ENCODE peak calls at places on chromosomes 12 and 14, in five cellular contexts. One of them, this sample, is unnamed.

GRCh38 chr14:64841772-64842490 is 37.8 kb downstream of the SPTB start:
- DNase-seq in A673: no peak
- DNase-seq in WTC11: no peak
- DNase-seq in heart left ventricle: peak
- DNase-seq in progenitor cell of endocrine pancreas: no peak
- DNase-seq in this sample: no peak

GRCh38 chr12:113142173-113142885 is 6.8 kb upstream of the RASAL1 start:
- DNase-seq in heart left ventricle: peak
- DNase-seq in WTC11: no peak
- DNase-seq in A673: no peak
- DNase-seq in progenitor cell of endocrine pancreas: no peak
- DNase-seq in this sample: no peak

GRCh38 chr12:131057211-131057721 is 103.6 kb downstream of the ADGRD1 start:
- DNase-seq in heart left ventricle: no peak
- DNase-seq in progenitor cell of endocrine pancreas: peak
- DNase-seq in A673: no peak
- DNase-seq in WTC11: no peak
- DNase-seq in this sample: no peak

GRCh38 chr14:89973234-89973823 is 17.6 kb downstream of the TDP1 start:
- DNase-seq in A673: peak
- DNase-seq in WTC11: peak
- DNase-seq in progenitor cell of endocrine pancreas: peak
- DNase-seq in heart left ventricle: peak
- DNase-seq in this sample: peak

GRCh38 chr12:94586589-94587259 is 63.6 kb downstream of the TMCC3 start:
- DNase-seq in heart left ventricle: no peak
- DNase-seq in progenitor cell of endocrine pancreas: no peak
- DNase-seq in A673: no peak
- DNase-seq in WTC11: no peak
- DNase-seq in this sample: no peak

GRCh38 chr12:105922670-105923102 is 216.1 kb downstream of the NUAK1 start:
- DNase-seq in heart left ventricle: no peak
- DNase-seq in A673: no peak
- DNase-seq in WTC11: no peak
- DNase-seq in progenitor cell of endocrine pancreas: no peak
- DNase-seq in this sample: no peak

GRCh38 chr12:21483531-21483930 is 17.9 kb downstream of the RECQL start:
- DNase-seq in A673: no peak
- DNase-seq in WTC11: no peak
- DNase-seq in heart left ventricle: no peak
- DNase-seq in progenitor cell of endocrine pancreas: no peak
- DNase-seq in this sample: no peak

GRCh38 chr12:49428652-49429549 is 61.6 kb downstream of the SPATS2 start:
- DNase-seq in heart left ventricle: no peak
- DNase-seq in progenitor cell of endocrine pancreas: no peak
- DNase-seq in WTC11: no peak
- DNase-seq in A673: peak
- DNase-seq in this sample: no peak

GRCh38 chr14:48690349-48690748 is 895.8 kb downstream of the RPS29 start:
- DNase-seq in A673: peak
- DNase-seq in WTC11: no peak
- DNase-seq in heart left ventricle: no peak
- DNase-seq in progenitor cell of endocrine pancreas: no peak
- DNase-seq in this sample: no peak
- TF ChIP-seq CTCF in A673: peak
- TF ChIP-seq CTCF in WTC11: no peak
- TF ChIP-seq CTCF in heart left ventricle: no peak
- TF ChIP-seq CTCF in progenitor cell of endocrine pancreas: peak
- TF ChIP-seq CTCF in this sample: peak

GRCh38 chr12:28963554-28963953 is 185.5 kb upstream of the FAR2 start:
- DNase-seq in WTC11: no peak
- DNase-seq in progenitor cell of endocrine pancreas: no peak
- DNase-seq in A673: peak
- DNase-seq in heart left ventricle: no peak
- DNase-seq in this sample: no peak
- TF ChIP-seq CTCF in WTC11: no peak
- TF ChIP-seq CTCF in progenitor cell of endocrine pancreas: peak
- TF ChIP-seq CTCF in A673: peak
- TF ChIP-seq CTCF in heart left ventricle: peak
- TF ChIP-seq CTCF in this sample: no peak

GRCh38 chr12:111271674-111272418 is 97.0 kb downstream of the PHETA1 start:
- DNase-seq in WTC11: no peak
- DNase-seq in heart left ventricle: no peak
- DNase-seq in progenitor cell of endocrine pancreas: no peak
- DNase-seq in A673: peak
- DNase-seq in this sample: no peak
- TF ChIP-seq CTCF in WTC11: no peak
- TF ChIP-seq CTCF in heart left ventricle: no peak
- TF ChIP-seq CTCF in progenitor cell of endocrine pancreas: peak
- TF ChIP-seq CTCF in A673: peak
- TF ChIP-seq CTCF in this sample: no peak

GRCh38 chr14:68409355-68409754 is 383.5 kb downstream of the ZFP36L1 start:
- DNase-seq in A673: no peak
- DNase-seq in progenitor cell of endocrine pancreas: no peak
- DNase-seq in WTC11: no peak
- DNase-seq in heart left ventricle: no peak
- DNase-seq in this sample: no peak

GRCh38 chr14:68407838-68408237 is 385.0 kb downstream of the ZFP36L1 start:
- DNase-seq in A673: no peak
- DNase-seq in WTC11: no peak
- DNase-seq in heart left ventricle: no peak
- DNase-seq in progenitor cell of endocrine pancreas: no peak
- DNase-seq in this sample: no peak

GRCh38 chr14:68405959-68406358 is 386.9 kb downstream of the ZFP36L1 start:
- DNase-seq in heart left ventricle: no peak
- DNase-seq in progenitor cell of endocrine pancreas: no peak
- DNase-seq in WTC11: no peak
- DNase-seq in A673: no peak
- DNase-seq in this sample: no peak

GRCh38 chr14:68407275-68407674 is 385.6 kb downstream of the ZFP36L1 start:
- DNase-seq in WTC11: no peak
- DNase-seq in A673: no peak
- DNase-seq in heart left ventricle: no peak
- DNase-seq in progenitor cell of endocrine pancreas: no peak
- DNase-seq in this sample: no peak

GRCh38 chr14:68408680-68409079 is 384.2 kb downstream of the ZFP36L1 start:
- DNase-seq in progenitor cell of endocrine pancreas: no peak
- DNase-seq in A673: peak
- DNase-seq in heart left ventricle: no peak
- DNase-seq in WTC11: no peak
- DNase-seq in this sample: no peak
- TF ChIP-seq CTCF in progenitor cell of endocrine pancreas: no peak
- TF ChIP-seq CTCF in A673: peak
- TF ChIP-seq CTCF in heart left ventricle: peak
- TF ChIP-seq CTCF in WTC11: no peak
- TF ChIP-seq CTCF in this sample: no peak

DNA sequence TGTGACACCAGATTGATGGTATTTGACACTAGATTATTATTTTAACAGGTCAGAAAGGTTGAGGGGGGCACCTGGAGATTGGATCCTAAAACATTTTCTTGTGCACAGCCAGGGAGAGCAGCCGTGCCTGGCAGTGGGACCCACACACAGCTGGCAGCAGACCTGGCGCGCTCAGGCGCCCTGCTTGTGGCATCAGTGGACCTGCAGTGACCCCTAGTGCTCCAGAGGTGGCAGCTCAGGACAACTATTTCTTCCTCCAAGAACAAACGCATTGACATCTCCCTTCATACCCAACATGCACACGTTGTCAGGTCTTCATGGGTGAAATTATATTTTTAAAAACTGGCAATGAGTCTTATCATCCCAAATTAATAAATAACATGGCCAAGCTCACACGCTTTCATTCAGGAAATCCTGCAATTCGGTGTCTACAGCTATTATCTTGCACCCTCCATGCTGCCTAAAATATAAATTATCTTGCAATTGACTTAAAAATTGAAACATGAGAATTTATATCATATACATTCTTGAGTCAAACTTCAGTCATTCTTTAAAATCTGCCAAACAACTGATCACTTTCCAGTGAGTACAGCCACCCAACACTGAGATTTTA is 7.7 kb upstream of the TMEM132D start:
- DNase-seq in WTC11: peak
- DNase-seq in progenitor cell of endocrine pancreas: peak
- DNase-seq in A673: peak
- DNase-seq in heart left ventricle: no peak
- DNase-seq in this sample: peak
- TF ChIP-seq CTCF in WTC11: peak
- TF ChIP-seq CTCF in progenitor cell of endocrine pancreas: peak
- TF ChIP-seq CTCF in A673: peak
- TF ChIP-seq CTCF in heart left ventricle: peak
- TF ChIP-seq CTCF in this sample: peak

DNA sequence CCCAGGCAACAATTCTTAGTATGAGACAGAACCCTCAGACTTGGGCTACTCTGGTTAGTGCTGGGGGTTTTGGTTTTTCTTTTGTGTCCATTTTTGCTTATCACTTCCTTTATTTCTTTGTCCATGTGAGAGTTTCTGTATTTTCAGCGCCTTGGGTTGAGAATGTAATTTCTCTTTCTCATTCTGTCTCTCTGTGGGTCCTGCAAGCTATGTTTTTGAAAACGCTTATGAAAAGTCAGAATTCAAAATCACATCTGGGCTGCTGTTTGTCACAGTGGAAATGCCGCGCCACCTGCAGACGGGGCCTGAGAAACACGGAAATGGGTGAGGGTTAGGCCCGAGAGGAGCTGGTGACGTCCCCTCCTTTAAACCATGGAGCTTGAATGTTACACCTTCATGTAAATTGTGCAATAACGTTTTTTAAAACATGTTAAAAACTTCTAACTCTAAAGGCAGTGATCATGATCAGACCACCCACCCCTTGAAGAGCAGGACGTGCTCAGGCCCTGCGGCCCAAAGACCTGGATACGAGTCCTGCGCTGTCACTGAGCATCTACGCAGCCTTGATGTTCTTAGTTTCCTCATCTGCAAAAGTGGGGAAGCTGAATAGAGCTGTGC is 26.1 kb downstream of the JDP2 start:
- DNase-seq in A673: no peak
- DNase-seq in heart left ventricle: no peak
- DNase-seq in WTC11: peak
- DNase-seq in progenitor cell of endocrine pancreas: no peak
- DNase-seq in this sample: no peak
- TF ChIP-seq CTCF in A673: no peak
- TF ChIP-seq CTCF in heart left ventricle: no peak
- TF ChIP-seq CTCF in WTC11: no peak
- TF ChIP-seq CTCF in progenitor cell of endocrine pancreas: no peak
- TF ChIP-seq CTCF in this sample: no peak